ENCODE peak calls at places on chromosomes 6 and 20, in six cellular contexts. L, E, Z, T, M and I are unnamed samples.

GRCh38 chr6:130903007-130903406 is 75.8 kb downstream of the SMLR1 start:
- DNase-seq in T (no peak), L (no peak), Z (no peak), M (no peak), E (no peak), I (no peak)

GRCh38 chr6:125097186-125097585 is 56.4 kb upstream of the TPD52L1 start:
- DNase-seq in E (no peak), L (no peak), T (no peak), M (no peak), Z (no peak), I (no peak)

GRCh38 chr6:82608777-82609176 is 245.2 kb downstream of the TPBG start:
- DNase-seq in Z (no peak), M (no peak), T (no peak), L (no peak), E (no peak), I (no peak)

GRCh38 chr6:35473075-35473848 is 5.1 kb downstream of the RPL10A start:
- DNase-seq in M (no peak), E (no peak), T (no peak), L (no peak), Z (no peak), I (no peak)

GRCh38 chr20:63974402-63975200 is 4.8 kb downstream of the SAMD10 start:
- DNase-seq in Z (peak), L (no peak), E (no peak), M (no peak), T (peak), I (peak)

GRCh38 chr6:35391240-35391968 is 49.0 kb downstream of the PPARD start:
- DNase-seq in M (peak), T (no peak), L (no peak), Z (no peak), E (no peak), I (peak)

GRCh38 chr6:104589940-104590339 is 269.8 kb downstream of the HACE1 start:
- DNase-seq in L (no peak), E (no peak), Z (no peak), T (no peak), M (no peak), I (no peak)

GRCh38 chr6:140366991-140367390 is 992.5 kb upstream of the CITED2 start:
- DNase-seq in M (no peak), L (no peak), E (no peak), T (no peak), Z (no peak), I (no peak)

GRCh38 chr20:33909331-33909921 is 84.3 kb upstream of the RALY start:
- DNase-seq in M (no peak), Z (no peak), L (no peak), T (peak), E (no peak), I (no peak)

GRCh38 chr6:157211603-157212455 is 111.5 kb downstream of the TMEM242 start:
- DNase-seq in T (no peak), M (no peak), E (no peak), Z (no peak), L (no peak), I (no peak)

GRCh38 chr20:50713677-50714101 is 17.7 kb upstream of the PARD6B start:
- DNase-seq in Z (no peak), L (peak), E (peak), T (peak), M (no peak), I (no peak)

GRCh38 chr6:71473908-71474307 is 185.3 kb downstream of the OGFRL1 start:
- DNase-seq in E (no peak), M (no peak), T (peak), Z (no peak), L (no peak), I (no peak)

GRCh38 chr6:25635886-25636317 is 16.1 kb upstream of the SCGN start:
- DNase-seq in Z (no peak), M (no peak), L (no peak), T (peak), E (no peak), I (no peak)

GRCh38 chr20:64188682-64189529 is 24.7 kb downstream of the MYT1 start:
- DNase-seq in L (no peak), E (no peak), Z (no peak), T (peak), M (no peak), I (no peak)

GRCh38 chr20:35663813-35664543 is 722 bp downstream of the CPNE1 start:
- DNase-seq in M (peak), E (peak), T (peak), Z (peak), L (peak), I (peak)

GRCh38 chr6:152727507-152727906 is 23.1 kb upstream of the VIP start:
- DNase-seq in Z (no peak), E (no peak), L (no peak), M (no peak), T (no peak), I (no peak)

GRCh38 chr6:150301871-150302800 is 66.7 kb upstream of the IYD start:
- DNase-seq in T (peak), Z (no peak), L (no peak), M (no peak), E (no peak), I (no peak)

GRCh38 chr6:151905072-151905471 is 97.6 kb downstream of the ESR1 start:
- DNase-seq in T (no peak), E (no peak), L (no peak), M (no peak), Z (no peak), I (no peak)

GRCh38 chr6:45256697-45257695 is 71.1 kb upstream of the RUNX2 start:
- DNase-seq in M (no peak), Z (no peak), T (no peak), E (no peak), L (no peak), I (no peak)

GRCh38 chr20:4613718-4614620 is 107.7 kb upstream of the PRND start:
- DNase-seq in L (peak), T (no peak), M (peak), Z (peak), E (peak), I (peak)

GRCh38 chr6:1475169-1475568 is 85.8 kb downstream of the FOXF2 start:
- DNase-seq in E (no peak), Z (no peak), M (no peak), T (no peak), L (no peak), I (no peak)

GRCh38 chr20:1664911-1665310 is 7.3 kb upstream of the SIRPG start:
- DNase-seq in L (no peak), E (no peak), M (peak), Z (no peak), T (no peak), I (peak)

GRCh38 chr6:93828553-93828952 is 409.2 kb upstream of the EPHA7 start:
- DNase-seq in T (no peak), M (no peak), L (no peak), Z (no peak), E (no peak), I (no peak)
- H3K27ac ChIP-seq in T (no peak), M (no peak), L (no peak), Z (no peak), E (no peak), I (no peak)

GRCh38 chr6:49264909-49265308 is 198.1 kb downstream of the MMUT start:
- DNase-seq in L (no peak), M (no peak), Z (no peak), E (no peak), T (no peak), I (no peak)

GRCh38 chr6:49269190-49269589 is 193.9 kb downstream of the MMUT start:
- DNase-seq in Z (no peak), T (no peak), L (no peak), M (no peak), E (no peak), I (no peak)

DNA sequence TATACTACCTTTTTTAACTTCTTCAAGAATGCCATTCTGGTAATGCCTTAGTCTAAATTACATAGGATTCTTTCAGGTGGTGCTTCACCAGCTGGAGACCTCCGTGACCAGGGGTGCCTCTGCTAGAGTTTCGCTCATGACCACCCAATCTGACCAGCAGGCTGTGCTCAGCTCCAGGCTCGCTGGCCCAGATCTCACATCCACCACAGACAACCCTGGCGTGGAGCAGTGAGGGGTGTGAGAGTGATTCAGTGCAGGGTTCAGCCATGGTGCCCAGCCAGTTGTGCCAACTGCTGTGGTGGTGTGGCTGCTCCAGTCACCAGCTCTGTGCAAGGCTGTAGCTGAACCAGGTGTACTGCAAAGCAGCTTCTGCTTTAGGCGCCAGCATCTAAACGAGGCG is 198.6 kb downstream of the MMUT start:
- DNase-seq in Z (no peak), E (no peak), T (no peak), M (no peak), L (no peak), I (no peak)
- H3K27ac ChIP-seq in Z (no peak), E (no peak), T (no peak), M (no peak), L (no peak), I (no peak)

GRCh38 chr20:41377275-41377674 is 10.7 kb upstream of the EMILIN3 start:
- DNase-seq in T (no peak), M (no peak), Z (no peak), E (no peak), L (no peak), I (no peak)
- H3K27ac ChIP-seq in T (no peak), M (no peak), Z (no peak), E (no peak), L (no peak), I (no peak)

DNA sequence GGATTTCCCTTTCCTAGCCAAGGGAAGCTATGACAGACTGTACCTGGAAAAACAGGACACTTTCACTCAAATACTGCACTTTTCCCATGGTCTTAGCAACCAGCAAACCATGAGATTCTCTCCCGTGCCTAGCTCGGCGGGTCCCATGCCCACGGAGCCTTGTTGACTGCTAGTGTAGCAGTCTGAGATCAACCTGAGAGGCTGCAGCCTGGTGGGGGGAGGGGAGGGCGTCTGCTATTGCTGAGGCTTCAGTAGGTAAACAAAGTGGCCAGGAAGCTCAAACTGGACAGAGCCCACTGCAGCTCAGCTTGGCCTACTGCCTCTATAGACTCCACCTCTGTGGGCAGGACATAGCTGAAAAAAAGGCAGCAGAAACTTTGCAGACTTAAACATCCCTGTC is 61.8 kb downstream of the EPM2A start:
- DNase-seq in Z (no peak), L (no peak), M (no peak), E (no peak), T (peak), I (no peak)
- H3K27ac ChIP-seq in Z (no peak), L (no peak), M (no peak), E (no peak), T (no peak), I (no peak)